ENCODE peak calls at places on chromosomes 12 and 14, in seven cellular contexts. F, U, R, P, V, E and M are unnamed samples.

GRCh38 chr14:68214431-68214830 is 394.9 kb downstream of the RAD51B start:
- DNase-seq in F (peak), U (no peak), R (no peak), P (no peak), V (no peak), E (no peak), M (no peak)

GRCh38 chr12:89212339-89212771 is 139.9 kb downstream of the DUSP6 start:
- DNase-seq in F (no peak), U (no peak), R (no peak), P (no peak), V (no peak), E (peak), M (no peak)

GRCh38 chr12:6569312-6569711 is 1.2 kb upstream of the NOP2 start:
- DNase-seq in F (no peak), U (no peak), R (no peak), P (no peak), V (no peak), E (no peak), M (no peak)

GRCh38 chr14:63752449-63753169 is 24.7 kb upstream of the SGPP1 start:
- DNase-seq in F (no peak), U (no peak), R (no peak), P (no peak), V (no peak), E (no peak), M (no peak)

GRCh38 chr14:99529899-99530298 is 48.7 kb downstream of the CCNK start:
- DNase-seq in F (no peak), U (no peak), R (no peak), P (no peak), V (no peak), E (no peak), M (no peak)

GRCh38 chr14:99039316-99040041 is 232.5 kb downstream of the BCL11B start:
- DNase-seq in F (no peak), U (no peak), R (no peak), P (no peak), V (no peak), E (no peak), M (no peak)

GRCh38 chr14:103734081-103734888 is 18.7 kb downstream of the ZFYVE21 start:
- DNase-seq in F (no peak), U (no peak), R (no peak), P (peak), V (no peak), E (no peak), M (no peak)

GRCh38 chr14:100680439-100681051 is 46.1 kb upstream of the DLK1 start:
- DNase-seq in F (no peak), U (no peak), R (no peak), P (no peak), V (no peak), E (no peak), M (no peak)

GRCh38 chr14:65117795-65118746 is 15.8 kb upstream of the MAX start:
- DNase-seq in F (no peak), U (no peak), R (no peak), P (no peak), V (no peak), E (no peak), M (no peak)

GRCh38 chr12:124433147-124433874 is 134.1 kb downstream of the NCOR2 start:
- DNase-seq in F (no peak), U (no peak), R (no peak), P (peak), V (no peak), E (peak), M (no peak)

GRCh38 chr12:40376533-40377267 is 151.9 kb downstream of the LRRK2 start:
- DNase-seq in F (no peak), U (no peak), R (no peak), P (no peak), V (no peak), E (no peak), M (no peak)

GRCh38 chr12:127293507-127294310 is 973.3 kb upstream of the TMEM132C start:
- DNase-seq in F (peak), U (peak), R (peak), P (no peak), V (peak), E (peak), M (no peak)

GRCh38 chr12:131636940-131637750 is 73.7 kb upstream of the SFSWAP start:
- DNase-seq in F (no peak), U (no peak), R (no peak), P (peak), V (no peak), E (no peak), M (no peak)

GRCh38 chr12:1915082-1915968 is 3.1 kb downstream of the CACNA2D4 start:
- DNase-seq in F (no peak), U (peak), R (no peak), P (peak), V (no peak), E (no peak), M (no peak)

GRCh38 chr12:70919597-70920035 is 922 bp downstream of the PTPRR start:
- DNase-seq in F (no peak), U (no peak), R (no peak), P (no peak), V (no peak), E (no peak), M (no peak)

GRCh38 chr14:51424569-51425251 is 184.7 kb downstream of the TMX1 start:
- DNase-seq in F (no peak), U (no peak), R (no peak), P (no peak), V (no peak), E (peak), M (no peak)

GRCh38 chr12:44875954-44876553 is at the start of gene NELL2:
- DNase-seq in F (peak), U (peak), R (no peak), P (peak), V (peak), E (no peak), M (no peak)

GRCh38 chr12:132194556-132194955 is 50.3 kb downstream of the NOC4L start:
- DNase-seq in F (no peak), U (no peak), R (no peak), P (no peak), V (no peak), E (no peak), M (no peak)

GRCh38 chr12:24600996-24601395 is 347.9 kb downstream of the BCAT1 start:
- DNase-seq in F (no peak), U (no peak), R (peak), P (no peak), V (no peak), E (no peak), M (no peak)

GRCh38 chr12:6735448-6736191 is 11.8 kb downstream of the COPS7A start:
- DNase-seq in F (peak), U (peak), R (peak), P (peak), V (peak), E (peak), M (peak)

GRCh38 chr12:21526721-21527345 is 737 bp downstream of the SPX start:
- DNase-seq in F (no peak), U (no peak), R (no peak), P (no peak), V (no peak), E (no peak), M (no peak)